ENCODE peak calls at places on chromosomes 3 and 15, in six cellular contexts. R, P, G, H, T and K are unnamed samples.

GRCh38 chr3:52299815-52300611 is 12.4 kb downstream of the GLYCTK start:
- DNase-seq in G (no peak), R (peak), P (peak), H (peak), T (peak), K (peak)

GRCh38 chr3:164752814-164753213 is 325.5 kb downstream of the SI start:
- DNase-seq in R (no peak), G (no peak), T (no peak), H (no peak), P (no peak), K (no peak)

GRCh38 chr15:48333553-48333952 is 2.3 kb downstream of the DUT start:
- DNase-seq in H (no peak), G (no peak), T (no peak), R (no peak), P (no peak), K (peak)

GRCh38 chr3:170584585-170585007 is 1.3 kb downstream of the SLC7A14 start:
- DNase-seq in G (peak), T (peak), R (peak), P (peak), H (peak), K (peak)

GRCh38 chr15:48285329-48286214 is 45.7 kb upstream of the DUT start:
- DNase-seq in R (peak), T (peak), G (peak), P (peak), H (peak), K (peak)

GRCh38 chr15:63238796-63239195 is 38.6 kb upstream of the APH1B start:
- DNase-seq in P (peak), T (peak), R (peak), H (peak), G (no peak), K (peak)

GRCh38 chr15:56772868-56773639 is 39.7 kb upstream of the ZNF280D start:
- DNase-seq in R (no peak), G (no peak), T (no peak), P (peak), H (no peak), K (no peak)

GRCh38 chr15:40927497-40928346 is 1.4 kb upstream of the DLL4 start:
- DNase-seq in T (no peak), P (no peak), R (no peak), G (no peak), H (peak), K (no peak)

GRCh38 chr15:88288661-88289060 is 32.1 kb upstream of the NTRK3 start:
- DNase-seq in T (no peak), G (no peak), H (no peak), R (no peak), P (no peak), K (no peak)